ENCODE peak calls at places on chromosomes 6 and 20, in seven cellular contexts. One of them, this sample, is unnamed.

GRCh38 chr20:63534831-63535651 is 2.1 kb downstream of the PTK6 start:
- DNase-seq in trophoblast cell: no peak
- DNase-seq in HFF-Myc: no peak
- DNase-seq in brain microvascular endothelial cell: no peak
- DNase-seq in cardiac muscle cell: no peak
- DNase-seq in stomach: peak
- DNase-seq in uterus: no peak
- DNase-seq in this sample: no peak

GRCh38 chr6:29739882-29740261 is 16.6 kb downstream of the HLA-F start:
- DNase-seq in trophoblast cell: no peak
- DNase-seq in stomach: no peak
- DNase-seq in brain microvascular endothelial cell: no peak
- DNase-seq in HFF-Myc: no peak
- DNase-seq in cardiac muscle cell: no peak
- DNase-seq in uterus: no peak
- DNase-seq in this sample: no peak

GRCh38 chr6:49979584-49979983 is 10.2 kb upstream of the DEFB113 start:
- DNase-seq in cardiac muscle cell: no peak
- DNase-seq in HFF-Myc: no peak
- DNase-seq in uterus: no peak
- DNase-seq in stomach: no peak
- DNase-seq in brain microvascular endothelial cell: no peak
- DNase-seq in trophoblast cell: no peak
- DNase-seq in this sample: no peak

GRCh38 chr6:51768087-51768486 is 319.3 kb downstream of the PKHD1 start:
- DNase-seq in brain microvascular endothelial cell: no peak
- DNase-seq in uterus: no peak
- DNase-seq in trophoblast cell: no peak
- DNase-seq in HFF-Myc: no peak
- DNase-seq in cardiac muscle cell: no peak
- DNase-seq in stomach: no peak
- DNase-seq in this sample: no peak

GRCh38 chr6:97669191-97669651 is 386.2 kb upstream of the MMS22L start:
- DNase-seq in cardiac muscle cell: peak
- DNase-seq in HFF-Myc: no peak
- DNase-seq in uterus: no peak
- DNase-seq in stomach: no peak
- DNase-seq in trophoblast cell: no peak
- DNase-seq in brain microvascular endothelial cell: peak
- DNase-seq in this sample: no peak

GRCh38 chr20:38473353-38473795 is 731 bp downstream of the RALGAPB start:
- DNase-seq in HFF-Myc: peak
- DNase-seq in stomach: peak
- DNase-seq in brain microvascular endothelial cell: no peak
- DNase-seq in uterus: no peak
- DNase-seq in cardiac muscle cell: peak
- DNase-seq in trophoblast cell: peak
- DNase-seq in this sample: peak

GRCh38 chr20:49132995-49133451 is 55.1 kb downstream of the STAU1 start:
- DNase-seq in trophoblast cell: peak
- DNase-seq in uterus: peak
- DNase-seq in cardiac muscle cell: peak
- DNase-seq in stomach: no peak
- DNase-seq in HFF-Myc: peak
- DNase-seq in brain microvascular endothelial cell: peak
- DNase-seq in this sample: peak

GRCh38 chr20:7775072-7775471 is 165.2 kb downstream of the HAO1 start:
- DNase-seq in trophoblast cell: no peak
- DNase-seq in brain microvascular endothelial cell: no peak
- DNase-seq in stomach: no peak
- DNase-seq in HFF-Myc: no peak
- DNase-seq in cardiac muscle cell: no peak
- DNase-seq in uterus: no peak
- DNase-seq in this sample: peak

GRCh38 chr6:151738960-151739359 is 68.5 kb upstream of the ESR1 start:
- DNase-seq in trophoblast cell: no peak
- DNase-seq in uterus: no peak
- DNase-seq in HFF-Myc: no peak
- DNase-seq in stomach: no peak
- DNase-seq in brain microvascular endothelial cell: no peak
- DNase-seq in cardiac muscle cell: no peak
- DNase-seq in this sample: no peak

GRCh38 chr20:64065973-64066341 is 3.0 kb downstream of the TCEA2 start:
- DNase-seq in cardiac muscle cell: peak
- DNase-seq in brain microvascular endothelial cell: peak
- DNase-seq in HFF-Myc: peak
- DNase-seq in trophoblast cell: no peak
- DNase-seq in uterus: no peak
- DNase-seq in stomach: no peak
- DNase-seq in this sample: peak

GRCh38 chr6:143542915-143543314 is 31.4 kb upstream of the FUCA2 start:
- DNase-seq in HFF-Myc: no peak
- DNase-seq in brain microvascular endothelial cell: no peak
- DNase-seq in stomach: no peak
- DNase-seq in cardiac muscle cell: no peak
- DNase-seq in trophoblast cell: no peak
- DNase-seq in uterus: no peak
- DNase-seq in this sample: peak

GRCh38 chr6:16503919-16504554 is 257.2 kb downstream of the ATXN1 start:
- DNase-seq in trophoblast cell: no peak
- DNase-seq in brain microvascular endothelial cell: no peak
- DNase-seq in stomach: no peak
- DNase-seq in uterus: no peak
- DNase-seq in cardiac muscle cell: no peak
- DNase-seq in HFF-Myc: no peak
- DNase-seq in this sample: no peak

GRCh38 chr6:162900503-162900902 is 172.7 kb downstream of the PACRG start:
- DNase-seq in HFF-Myc: no peak
- DNase-seq in cardiac muscle cell: no peak
- DNase-seq in brain microvascular endothelial cell: no peak
- DNase-seq in uterus: no peak
- DNase-seq in trophoblast cell: no peak
- DNase-seq in stomach: no peak
- DNase-seq in this sample: no peak

GRCh38 chr6:65116326-65116725 is 590.7 kb downstream of the EYS start:
- DNase-seq in cardiac muscle cell: no peak
- DNase-seq in trophoblast cell: peak
- DNase-seq in stomach: no peak
- DNase-seq in uterus: no peak
- DNase-seq in brain microvascular endothelial cell: no peak
- DNase-seq in HFF-Myc: no peak
- DNase-seq in this sample: no peak

GRCh38 chr20:6599876-6600275 is 167.6 kb upstream of the BMP2 start:
- DNase-seq in cardiac muscle cell: no peak
- DNase-seq in uterus: no peak
- DNase-seq in brain microvascular endothelial cell: peak
- DNase-seq in stomach: no peak
- DNase-seq in HFF-Myc: no peak
- DNase-seq in trophoblast cell: no peak
- DNase-seq in this sample: no peak

GRCh38 chr6:143079325-143079640 is 18.6 kb downstream of the AIG1 start:
- DNase-seq in cardiac muscle cell: no peak
- DNase-seq in brain microvascular endothelial cell: no peak
- DNase-seq in trophoblast cell: no peak
- DNase-seq in uterus: no peak
- DNase-seq in stomach: no peak
- DNase-seq in HFF-Myc: no peak
- DNase-seq in this sample: no peak

GRCh38 chr6:170243791-170244291 is 47.0 kb downstream of the DLL1 start:
- DNase-seq in stomach: no peak
- DNase-seq in trophoblast cell: no peak
- DNase-seq in HFF-Myc: no peak
- DNase-seq in brain microvascular endothelial cell: no peak
- DNase-seq in uterus: no peak
- DNase-seq in cardiac muscle cell: no peak
- DNase-seq in this sample: no peak

GRCh38 chr6:71545905-71546304 is 257.3 kb downstream of the OGFRL1 start:
- DNase-seq in uterus: no peak
- DNase-seq in HFF-Myc: no peak
- DNase-seq in cardiac muscle cell: no peak
- DNase-seq in brain microvascular endothelial cell: no peak
- DNase-seq in stomach: no peak
- DNase-seq in trophoblast cell: no peak
- DNase-seq in this sample: no peak

GRCh38 chr6:109411034-109411433 is 28.8 kb upstream of the CD164 start:
- DNase-seq in brain microvascular endothelial cell: no peak
- DNase-seq in stomach: no peak
- DNase-seq in trophoblast cell: no peak
- DNase-seq in cardiac muscle cell: no peak
- DNase-seq in HFF-Myc: no peak
- DNase-seq in uterus: no peak
- DNase-seq in this sample: no peak

GRCh38 chr20:14477125-14477524 is 139.7 kb upstream of the FLRT3 start:
- DNase-seq in trophoblast cell: no peak
- DNase-seq in stomach: no peak
- DNase-seq in uterus: no peak
- DNase-seq in HFF-Myc: no peak
- DNase-seq in cardiac muscle cell: peak
- DNase-seq in brain microvascular endothelial cell: peak
- DNase-seq in this sample: peak

GRCh38 chr20:13723015-13723414 is 61.7 kb downstream of the ESF1 start:
- DNase-seq in brain microvascular endothelial cell: no peak
- DNase-seq in trophoblast cell: no peak
- DNase-seq in stomach: no peak
- DNase-seq in uterus: no peak
- DNase-seq in HFF-Myc: no peak
- DNase-seq in cardiac muscle cell: peak
- DNase-seq in this sample: peak

GRCh38 chr6:98581725-98582124 is 252.6 kb upstream of the POU3F2 start:
- DNase-seq in trophoblast cell: no peak
- DNase-seq in stomach: no peak
- DNase-seq in cardiac muscle cell: no peak
- DNase-seq in brain microvascular endothelial cell: no peak
- DNase-seq in HFF-Myc: no peak
- DNase-seq in uterus: no peak
- DNase-seq in this sample: peak

GRCh38 chr20:21529863-21530262 is 16.0 kb upstream of the NKX2-2 start:
- DNase-seq in stomach: no peak
- DNase-seq in cardiac muscle cell: no peak
- DNase-seq in uterus: no peak
- DNase-seq in trophoblast cell: no peak
- DNase-seq in HFF-Myc: no peak
- DNase-seq in brain microvascular endothelial cell: no peak
- DNase-seq in this sample: no peak

GRCh38 chr6:137514418-137514817 is 20.2 kb upstream of the OLIG3 start:
- DNase-seq in trophoblast cell: no peak
- DNase-seq in HFF-Myc: no peak
- DNase-seq in brain microvascular endothelial cell: no peak
- DNase-seq in stomach: no peak
- DNase-seq in cardiac muscle cell: no peak
- DNase-seq in uterus: no peak
- DNase-seq in this sample: no peak

GRCh38 chr20:15925376-15925775 is 647.9 kb downstream of the KIF16B start:
- DNase-seq in stomach: no peak
- DNase-seq in brain microvascular endothelial cell: no peak
- DNase-seq in HFF-Myc: no peak
- DNase-seq in cardiac muscle cell: no peak
- DNase-seq in uterus: no peak
- DNase-seq in trophoblast cell: no peak
- DNase-seq in this sample: no peak

GRCh38 chr6:99297415-99297814 is 52.1 kb downstream of the FAXC start:
- DNase-seq in uterus: no peak
- DNase-seq in trophoblast cell: no peak
- DNase-seq in brain microvascular endothelial cell: no peak
- DNase-seq in HFF-Myc: no peak
- DNase-seq in cardiac muscle cell: no peak
- DNase-seq in stomach: no peak
- DNase-seq in this sample: no peak

GRCh38 chr6:88763160-88763559 is 200.3 kb downstream of the RNGTT start:
- DNase-seq in stomach: no peak
- DNase-seq in trophoblast cell: no peak
- DNase-seq in uterus: no peak
- DNase-seq in brain microvascular endothelial cell: peak
- DNase-seq in HFF-Myc: no peak
- DNase-seq in cardiac muscle cell: peak
- DNase-seq in this sample: peak

GRCh38 chr6:79538481-79538971 is 1.3 kb upstream of the LCA5 start:
- DNase-seq in HFF-Myc: no peak
- DNase-seq in brain microvascular endothelial cell: no peak
- DNase-seq in trophoblast cell: peak
- DNase-seq in cardiac muscle cell: peak
- DNase-seq in stomach: no peak
- DNase-seq in uterus: no peak
- DNase-seq in this sample: peak

GRCh38 chr6:79536969-79537747 is at the start of gene LCA5:
- DNase-seq in cardiac muscle cell: peak
- DNase-seq in trophoblast cell: peak
- DNase-seq in HFF-Myc: peak
- DNase-seq in stomach: peak
- DNase-seq in brain microvascular endothelial cell: peak
- DNase-seq in uterus: peak
- DNase-seq in this sample: peak

DNA sequence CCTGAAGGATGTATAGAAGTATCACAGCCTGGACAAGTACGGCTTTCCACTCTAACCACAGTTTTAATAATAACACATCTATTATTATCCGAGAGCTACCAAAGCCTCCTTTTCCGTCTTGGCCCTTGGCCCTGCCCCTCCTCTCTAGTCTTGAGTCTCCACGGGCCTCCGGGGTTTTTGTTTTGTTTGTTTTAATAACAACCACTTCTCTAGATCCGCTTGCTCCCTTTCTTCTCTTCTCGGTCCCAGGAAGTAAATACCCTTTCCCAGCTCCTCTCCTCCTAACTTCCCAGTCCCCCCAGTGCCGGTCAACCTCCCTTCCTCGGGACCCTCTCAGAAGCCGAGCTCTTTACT is 638 bp downstream of the LCA5 start:
- DNase-seq in uterus: peak
- DNase-seq in stomach: no peak
- DNase-seq in brain microvascular endothelial cell: peak
- DNase-seq in cardiac muscle cell: peak
- DNase-seq in trophoblast cell: no peak
- DNase-seq in HFF-Myc: no peak
- DNase-seq in this sample: peak
- H3K4me3 ChIP-seq in uterus: peak
- H3K4me3 ChIP-seq in stomach: peak
- H3K4me3 ChIP-seq in brain microvascular endothelial cell: peak
- H3K4me3 ChIP-seq in cardiac muscle cell: peak
- H3K4me3 ChIP-seq in trophoblast cell: peak
- H3K4me3 ChIP-seq in HFF-Myc: peak
- H3K4me3 ChIP-seq in this sample: peak

GRCh38 chr6:106975699-106976032 is 1.1 kb upstream of the CD24 start:
- DNase-seq in brain microvascular endothelial cell: no peak
- DNase-seq in stomach: no peak
- DNase-seq in cardiac muscle cell: peak
- DNase-seq in HFF-Myc: no peak
- DNase-seq in uterus: no peak
- DNase-seq in trophoblast cell: no peak
- DNase-seq in this sample: no peak
- H3K4me3 ChIP-seq in brain microvascular endothelial cell: peak
- H3K4me3 ChIP-seq in stomach: peak
- H3K4me3 ChIP-seq in cardiac muscle cell: peak
- H3K4me3 ChIP-seq in HFF-Myc: peak
- H3K4me3 ChIP-seq in uterus: peak
- H3K4me3 ChIP-seq in trophoblast cell: peak
- H3K4me3 ChIP-seq in this sample: no peak

GRCh38 chr6:57220083-57220703 is 1.9 kb downstream of the RAB23 start:
- DNase-seq in uterus: no peak
- DNase-seq in HFF-Myc: no peak
- DNase-seq in cardiac muscle cell: no peak
- DNase-seq in brain microvascular endothelial cell: no peak
- DNase-seq in trophoblast cell: no peak
- DNase-seq in stomach: no peak
- DNase-seq in this sample: peak
- H3K4me3 ChIP-seq in uterus: no peak
- H3K4me3 ChIP-seq in HFF-Myc: peak
- H3K4me3 ChIP-seq in cardiac muscle cell: peak
- H3K4me3 ChIP-seq in brain microvascular endothelial cell: peak
- H3K4me3 ChIP-seq in trophoblast cell: no peak
- H3K4me3 ChIP-seq in stomach: no peak
- H3K4me3 ChIP-seq in this sample: peak

GRCh38 chr20:9928955-9929354 is 90.1 kb upstream of the PAK5 start:
- DNase-seq in cardiac muscle cell: no peak
- DNase-seq in stomach: no peak
- DNase-seq in brain microvascular endothelial cell: no peak
- DNase-seq in uterus: no peak
- DNase-seq in HFF-Myc: no peak
- DNase-seq in trophoblast cell: peak
- DNase-seq in this sample: no peak
- H3K4me3 ChIP-seq in cardiac muscle cell: no peak
- H3K4me3 ChIP-seq in stomach: no peak
- H3K4me3 ChIP-seq in brain microvascular endothelial cell: no peak
- H3K4me3 ChIP-seq in uterus: no peak
- H3K4me3 ChIP-seq in HFF-Myc: no peak
- H3K4me3 ChIP-seq in trophoblast cell: no peak
- H3K4me3 ChIP-seq in this sample: no peak